ENCODE peak calls at places on chromosomes 12 and 14, in seven cellular contexts. One of them, this sample, is unnamed.

GRCh38 chr12:105385141-105385540 is 54.6 kb downstream of the C12orf75 start:
- DNase-seq in cardiac muscle cell: no peak
- DNase-seq in effector memory CD4-positive, alpha-beta T cell: no peak
- DNase-seq in upper lobe of left lung: no peak
- DNase-seq in colonic mucosa: no peak
- DNase-seq in right cardiac atrium: no peak
- DNase-seq in right atrium auricular region: no peak
- DNase-seq in this sample: no peak

GRCh38 chr12:92294676-92295440 is 149.2 kb upstream of the BTG1 start:
- DNase-seq in cardiac muscle cell: no peak
- DNase-seq in effector memory CD4-positive, alpha-beta T cell: no peak
- DNase-seq in upper lobe of left lung: no peak
- DNase-seq in colonic mucosa: no peak
- DNase-seq in right cardiac atrium: no peak
- DNase-seq in right atrium auricular region: no peak
- DNase-seq in this sample: no peak

GRCh38 chr14:23322568-23323517 is 1.6 kb downstream of the PABPN1 start:
- DNase-seq in cardiac muscle cell: no peak
- DNase-seq in effector memory CD4-positive, alpha-beta T cell: no peak
- DNase-seq in upper lobe of left lung: no peak
- DNase-seq in colonic mucosa: no peak
- DNase-seq in right cardiac atrium: no peak
- DNase-seq in right atrium auricular region: peak; percentile 23
- DNase-seq in this sample: no peak

GRCh38 chr14:104281768-104282301 is 143.4 kb downstream of the KIF26A start:
- DNase-seq in cardiac muscle cell: no peak
- DNase-seq in effector memory CD4-positive, alpha-beta T cell: no peak
- DNase-seq in upper lobe of left lung: peak; percentile 14
- DNase-seq in colonic mucosa: peak; percentile 66
- DNase-seq in right cardiac atrium: peak; percentile 52
- DNase-seq in right atrium auricular region: no peak
- DNase-seq in this sample: peak; percentile 3

GRCh38 chr14:66401447-66402095 is 84.6 kb upstream of the CCDC196 start:
- DNase-seq in cardiac muscle cell: no peak
- DNase-seq in effector memory CD4-positive, alpha-beta T cell: no peak
- DNase-seq in upper lobe of left lung: no peak
- DNase-seq in colonic mucosa: no peak
- DNase-seq in right cardiac atrium: no peak
- DNase-seq in right atrium auricular region: no peak
- DNase-seq in this sample: peak; percentile 21

GRCh38 chr14:92259613-92260357 is 63.2 kb upstream of the SLC24A4 start:
- DNase-seq in cardiac muscle cell: no peak
- DNase-seq in effector memory CD4-positive, alpha-beta T cell: no peak
- DNase-seq in upper lobe of left lung: peak; percentile 49
- DNase-seq in colonic mucosa: no peak
- DNase-seq in right cardiac atrium: no peak
- DNase-seq in right atrium auricular region: no peak
- DNase-seq in this sample: no peak

GRCh38 chr12:15088115-15088514 is 115.3 kb downstream of the PDE6H start:
- DNase-seq in cardiac muscle cell: no peak
- DNase-seq in effector memory CD4-positive, alpha-beta T cell: no peak
- DNase-seq in upper lobe of left lung: no peak
- DNase-seq in colonic mucosa: no peak
- DNase-seq in right cardiac atrium: no peak
- DNase-seq in right atrium auricular region: no peak
- DNase-seq in this sample: no peak

GRCh38 chr14:103707329-103708263 is 7.7 kb downstream of the XRCC3 start:
- DNase-seq in cardiac muscle cell: no peak
- DNase-seq in effector memory CD4-positive, alpha-beta T cell: no peak
- DNase-seq in upper lobe of left lung: no peak
- DNase-seq in colonic mucosa: no peak
- DNase-seq in right cardiac atrium: peak; percentile 54
- DNase-seq in right atrium auricular region: no peak
- DNase-seq in this sample: no peak

GRCh38 chr14:66468778-66469367 is 17.3 kb upstream of the CCDC196 start:
- DNase-seq in cardiac muscle cell: no peak
- DNase-seq in effector memory CD4-positive, alpha-beta T cell: no peak
- DNase-seq in upper lobe of left lung: no peak
- DNase-seq in colonic mucosa: no peak
- DNase-seq in right cardiac atrium: no peak
- DNase-seq in right atrium auricular region: no peak
- DNase-seq in this sample: no peak

GRCh38 chr14:105138021-105138541 is 30.5 kb downstream of the JAG2 start:
- DNase-seq in cardiac muscle cell: no peak
- DNase-seq in effector memory CD4-positive, alpha-beta T cell: no peak
- DNase-seq in upper lobe of left lung: no peak
- DNase-seq in colonic mucosa: no peak
- DNase-seq in right cardiac atrium: peak; percentile 50
- DNase-seq in right atrium auricular region: no peak
- DNase-seq in this sample: no peak

DNA sequence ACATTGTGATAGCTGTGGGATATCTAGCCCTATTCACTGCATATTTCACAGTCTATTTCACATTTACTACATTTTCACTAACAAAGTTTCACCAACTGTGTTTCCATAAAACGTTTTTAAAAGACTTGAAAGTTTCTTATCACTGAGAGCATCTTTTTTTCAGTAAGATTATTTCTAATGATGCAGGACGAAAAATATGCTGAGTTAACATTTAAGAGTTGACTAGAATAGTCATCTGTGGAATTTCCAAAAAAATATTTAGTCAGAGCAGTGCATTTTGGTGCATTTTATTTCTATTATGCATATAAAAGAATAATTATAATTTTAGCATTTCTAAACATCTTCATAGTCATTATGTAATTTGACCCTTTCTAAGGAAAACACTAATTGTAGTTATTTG is 143.8 kb upstream of the CLEC14A start:
- DNase-seq in cardiac muscle cell: no peak
- DNase-seq in effector memory CD4-positive, alpha-beta T cell: no peak
- DNase-seq in upper lobe of left lung: no peak
- DNase-seq in colonic mucosa: no peak
- DNase-seq in right cardiac atrium: no peak
- DNase-seq in right atrium auricular region: no peak
- DNase-seq in this sample: no peak
- H3K27me3 ChIP-seq in cardiac muscle cell: no peaks in the 10 kb centered on the region
- H3K27me3 ChIP-seq in effector memory CD4-positive, alpha-beta T cell: no peaks in the 10 kb centered on the region
- H3K27me3 ChIP-seq in upper lobe of left lung: no peaks in the 10 kb centered on the region
- H3K27me3 ChIP-seq in colonic mucosa: no peaks in the 10 kb centered on the region
- H3K27me3 ChIP-seq in right cardiac atrium: no peaks in the 10 kb centered on the region
- H3K27me3 ChIP-seq in right atrium auricular region: no peaks in the 10 kb centered on the region
- H3K27me3 ChIP-seq in this sample: no peaks in the 10 kb centered on the region

GRCh38 chr12:48007206-48007605 is 2.9 kb upstream of the COL2A1 start:
- DNase-seq in cardiac muscle cell: no peak
- DNase-seq in effector memory CD4-positive, alpha-beta T cell: no peak
- DNase-seq in upper lobe of left lung: no peak
- DNase-seq in colonic mucosa: no peak
- DNase-seq in right cardiac atrium: no peak
- DNase-seq in right atrium auricular region: no peak
- DNase-seq in this sample: no peak

GRCh38 chr12:48009471-48009870 is 5.2 kb upstream of the COL2A1 start:
- DNase-seq in cardiac muscle cell: no peak
- DNase-seq in effector memory CD4-positive, alpha-beta T cell: no peak
- DNase-seq in upper lobe of left lung: no peak
- DNase-seq in colonic mucosa: no peak
- DNase-seq in right cardiac atrium: no peak
- DNase-seq in right atrium auricular region: no peak
- DNase-seq in this sample: no peak

GRCh38 chr12:48008950-48009349 is 4.7 kb upstream of the COL2A1 start:
- DNase-seq in cardiac muscle cell: no peak
- DNase-seq in effector memory CD4-positive, alpha-beta T cell: no peak
- DNase-seq in upper lobe of left lung: no peak
- DNase-seq in colonic mucosa: no peak
- DNase-seq in right cardiac atrium: no peak
- DNase-seq in right atrium auricular region: no peak
- DNase-seq in this sample: no peak

GRCh38 chr12:48010366-48010970 is 6.2 kb upstream of the COL2A1 start:
- DNase-seq in cardiac muscle cell: no peak
- DNase-seq in effector memory CD4-positive, alpha-beta T cell: no peak
- DNase-seq in upper lobe of left lung: no peak
- DNase-seq in colonic mucosa: no peak
- DNase-seq in right cardiac atrium: no peak
- DNase-seq in right atrium auricular region: no peak
- DNase-seq in this sample: no peak

DNA sequence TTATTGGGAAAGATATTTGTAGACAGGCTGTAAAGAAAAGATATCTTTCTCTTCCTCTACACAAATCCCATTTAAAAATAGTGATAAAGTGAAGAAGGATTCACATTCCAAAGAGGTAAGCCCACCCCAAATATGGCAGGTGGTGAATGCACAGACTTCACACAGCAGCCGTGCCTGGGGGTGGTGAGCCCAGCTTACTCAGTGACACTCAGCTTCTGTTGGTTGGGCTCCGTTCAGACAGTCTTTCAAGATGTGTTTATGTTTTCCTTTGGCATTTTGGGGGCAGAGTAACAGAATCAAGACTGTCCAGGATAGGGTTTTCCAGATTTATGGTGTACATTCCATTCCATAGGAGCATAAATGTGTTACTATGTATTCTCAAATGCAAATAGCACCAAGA is 4.1 kb upstream of the COL2A1 start:
- DNase-seq in cardiac muscle cell: peak; percentile 37
- DNase-seq in effector memory CD4-positive, alpha-beta T cell: no peak
- DNase-seq in upper lobe of left lung: no peak
- DNase-seq in colonic mucosa: no peak
- DNase-seq in right cardiac atrium: no peak
- DNase-seq in right atrium auricular region: no peak
- DNase-seq in this sample: no peak
- H3K27me3 ChIP-seq in cardiac muscle cell: peaks cover 72% of the 10 kb centered on the region
- H3K27me3 ChIP-seq in effector memory CD4-positive, alpha-beta T cell: peaks cover 38% of the 10 kb centered on the region
- H3K27me3 ChIP-seq in upper lobe of left lung: peaks cover 27% of the 10 kb centered on the region
- H3K27me3 ChIP-seq in colonic mucosa: peaks cover 28% of the 10 kb centered on the region
- H3K27me3 ChIP-seq in right cardiac atrium: no peaks in the 10 kb centered on the region
- H3K27me3 ChIP-seq in right atrium auricular region: peaks cover 6% of the 10 kb centered on the region
- H3K27me3 ChIP-seq in this sample: peaks cover 15% of the 10 kb centered on the region

DNA sequence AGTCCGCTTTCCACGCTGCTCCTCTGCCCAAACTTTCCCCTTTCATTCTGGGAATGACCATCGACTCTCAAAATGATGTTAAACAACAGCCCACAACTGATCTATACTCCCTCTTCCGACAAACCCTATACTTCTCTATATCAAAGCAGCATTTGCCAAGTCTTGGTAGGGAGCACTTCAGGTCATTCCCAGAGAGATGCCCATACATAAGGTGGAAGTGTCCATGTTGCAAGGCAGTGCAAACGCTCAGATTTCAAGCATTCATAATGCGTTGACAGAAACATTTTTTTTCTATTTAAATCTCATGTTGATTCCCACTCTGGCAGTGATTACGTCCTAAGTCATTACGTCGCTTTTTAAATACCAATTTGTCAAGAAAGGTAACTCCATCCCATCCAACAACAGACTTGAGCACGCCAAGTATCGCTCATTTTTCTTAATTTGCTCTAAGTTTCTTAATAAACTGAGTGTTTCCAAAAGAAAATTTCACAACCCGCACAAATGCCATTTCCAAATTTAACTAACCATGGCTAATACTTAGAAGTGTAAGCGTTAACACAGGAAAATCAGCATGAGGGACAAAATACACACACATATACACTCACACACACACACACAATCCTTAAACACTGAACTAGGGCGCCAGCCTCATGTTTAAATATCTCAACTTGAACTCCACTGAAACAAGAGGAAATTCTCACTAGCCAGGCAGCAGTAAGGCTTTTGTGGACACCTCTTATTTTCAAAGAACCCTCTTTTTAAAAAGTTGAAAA is 1.1 kb downstream of the GXYLT1 start:
- DNase-seq in cardiac muscle cell: peak; percentile 16
- DNase-seq in effector memory CD4-positive, alpha-beta T cell: no peak
- DNase-seq in upper lobe of left lung: no peak
- DNase-seq in colonic mucosa: no peak
- DNase-seq in right cardiac atrium: no peak
- DNase-seq in right atrium auricular region: no peak
- DNase-seq in this sample: no peak
- H3K27me3 ChIP-seq in cardiac muscle cell: no peaks in the 10 kb centered on the region
- H3K27me3 ChIP-seq in effector memory CD4-positive, alpha-beta T cell: no peaks in the 10 kb centered on the region
- H3K27me3 ChIP-seq in upper lobe of left lung: no peaks in the 10 kb centered on the region
- H3K27me3 ChIP-seq in colonic mucosa: no peaks in the 10 kb centered on the region
- H3K27me3 ChIP-seq in right cardiac atrium: no peaks in the 10 kb centered on the region
- H3K27me3 ChIP-seq in right atrium auricular region: no peaks in the 10 kb centered on the region
- H3K27me3 ChIP-seq in this sample: no peaks in the 10 kb centered on the region

DNA sequence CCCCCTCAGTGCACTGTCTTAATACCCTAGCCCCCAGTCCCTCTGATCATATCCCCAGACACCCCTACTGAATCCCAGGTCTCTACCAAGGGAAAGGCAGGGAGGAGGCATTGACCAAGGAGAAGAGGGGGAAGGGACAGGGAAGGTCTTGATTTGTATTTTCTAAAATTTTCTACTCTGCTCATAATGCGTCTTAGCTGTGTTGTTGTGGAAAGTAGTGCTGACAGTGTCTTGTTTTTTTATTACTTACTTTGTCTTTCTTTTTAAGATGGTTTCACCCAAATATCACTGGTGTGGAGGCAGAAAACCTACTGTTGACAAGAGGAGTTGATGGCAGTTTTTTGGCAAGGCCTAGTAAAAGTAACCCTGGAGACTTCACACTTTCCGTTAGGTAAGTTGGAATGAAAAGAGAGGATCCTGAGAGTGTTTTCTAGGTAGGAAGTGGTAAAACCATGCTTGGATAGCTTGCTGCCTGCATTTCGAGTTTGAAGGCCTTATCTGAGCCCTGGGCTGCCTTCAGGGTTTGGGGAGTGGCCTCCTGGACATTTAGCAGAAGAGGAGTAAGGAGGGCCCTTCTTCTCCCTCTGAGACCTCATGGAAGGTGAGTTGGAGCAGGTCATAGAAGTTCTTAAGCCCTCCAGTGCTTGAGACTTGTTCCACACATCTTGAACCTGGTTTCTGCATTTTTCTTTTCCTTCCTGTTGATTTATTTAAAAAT is 27.4 kb downstream of the PTPN11 start:
- DNase-seq in cardiac muscle cell: no peak
- DNase-seq in effector memory CD4-positive, alpha-beta T cell: no peak
- DNase-seq in upper lobe of left lung: no peak
- DNase-seq in colonic mucosa: no peak
- DNase-seq in right cardiac atrium: no peak
- DNase-seq in right atrium auricular region: no peak
- DNase-seq in this sample: no peak
- H3K27me3 ChIP-seq in cardiac muscle cell: no peaks in the 10 kb centered on the region
- H3K27me3 ChIP-seq in effector memory CD4-positive, alpha-beta T cell: no peaks in the 10 kb centered on the region
- H3K27me3 ChIP-seq in upper lobe of left lung: no peaks in the 10 kb centered on the region
- H3K27me3 ChIP-seq in colonic mucosa: no peaks in the 10 kb centered on the region
- H3K27me3 ChIP-seq in right cardiac atrium: no peaks in the 10 kb centered on the region
- H3K27me3 ChIP-seq in right atrium auricular region: no peaks in the 10 kb centered on the region
- H3K27me3 ChIP-seq in this sample: no peaks in the 10 kb centered on the region

GRCh38 chr12:106861984-106862894 is 87.8 kb downstream of the RIC8B start:
- DNase-seq in cardiac muscle cell: no peak
- DNase-seq in effector memory CD4-positive, alpha-beta T cell: no peak
- DNase-seq in upper lobe of left lung: no peak
- DNase-seq in colonic mucosa: no peak
- DNase-seq in right cardiac atrium: no peak
- DNase-seq in right atrium auricular region: no peak
- DNase-seq in this sample: no peak
- H3K27me3 ChIP-seq in cardiac muscle cell: no peaks in the 10 kb centered on the region
- H3K27me3 ChIP-seq in effector memory CD4-positive, alpha-beta T cell: no peaks in the 10 kb centered on the region
- H3K27me3 ChIP-seq in upper lobe of left lung: no peaks in the 10 kb centered on the region
- H3K27me3 ChIP-seq in colonic mucosa: no peaks in the 10 kb centered on the region
- H3K27me3 ChIP-seq in right cardiac atrium: no peaks in the 10 kb centered on the region
- H3K27me3 ChIP-seq in right atrium auricular region: no peaks in the 10 kb centered on the region
- H3K27me3 ChIP-seq in this sample: no peaks in the 10 kb centered on the region

GRCh38 chr12:13190275-13190674 is 6.3 kb upstream of the EMP1 start:
- DNase-seq in cardiac muscle cell: no peak
- DNase-seq in effector memory CD4-positive, alpha-beta T cell: no peak
- DNase-seq in upper lobe of left lung: no peak
- DNase-seq in colonic mucosa: no peak
- DNase-seq in right cardiac atrium: no peak
- DNase-seq in right atrium auricular region: no peak
- DNase-seq in this sample: no peak
- H3K27me3 ChIP-seq in cardiac muscle cell: no peaks in the 10 kb centered on the region
- H3K27me3 ChIP-seq in effector memory CD4-positive, alpha-beta T cell: no peaks in the 10 kb centered on the region
- H3K27me3 ChIP-seq in upper lobe of left lung: no peaks in the 10 kb centered on the region
- H3K27me3 ChIP-seq in colonic mucosa: no peaks in the 10 kb centered on the region
- H3K27me3 ChIP-seq in right cardiac atrium: no peaks in the 10 kb centered on the region
- H3K27me3 ChIP-seq in right atrium auricular region: no peaks in the 10 kb centered on the region
- H3K27me3 ChIP-seq in this sample: no peaks in the 10 kb centered on the region

This sample was measured in body of pancreas.